ENCODE peak calls at places on chromosomes 11 and 22, in five cellular contexts. P, B, F, R and I are unnamed samples.

GRCh38 chr22:46619830-46620501 is at the start of gene GRAMD4:
- DNase-seq in P (no peak), F (peak), R (no peak), B (no peak), I (no peak)

GRCh38 chr11:36702330-36703054 is 104.5 kb upstream of the RAG2 start:
- DNase-seq in P (peak), R (no peak), B (no peak), F (no peak), I (peak)

GRCh38 chr11:9914064-9914463 is 250.2 kb downstream of the SWAP70 start:
- DNase-seq in P (no peak), F (no peak), B (no peak), R (no peak), I (no peak)

GRCh38 chr22:49047461-49047860 is 780.2 kb downstream of the BRD1 start:
- DNase-seq in R (no peak), P (peak), B (no peak), F (no peak), I (no peak)

GRCh38 chr11:85628771-85629341 is 463 bp downstream of the TMEM126B start:
- DNase-seq in B (no peak), R (no peak), P (no peak), F (no peak), I (no peak)

GRCh38 chr11:9206496-9206895 is 58.7 kb downstream of the DENND5A start:
- DNase-seq in R (no peak), F (no peak), B (no peak), P (no peak), I (no peak)

GRCh38 chr11:121967131-121967689 is 148.8 kb downstream of the BLID start:
- DNase-seq in F (no peak), R (no peak), B (no peak), P (no peak), I (no peak)

GRCh38 chr22:36155702-36156101 is 4.9 kb downstream of the APOL3 start:
- DNase-seq in P (no peak), R (no peak), B (peak), F (peak), I (no peak)

GRCh38 chr11:128884703-128885338 is 6.3 kb upstream of the KCNJ5 start:
- DNase-seq in R (peak), B (no peak), F (no peak), P (peak), I (peak)

GRCh38 chr11:61362542-61362875 is 335 bp downstream of the TMEM138 start:
- DNase-seq in B (no peak), F (no peak), R (peak), P (peak), I (peak)

GRCh38 chr11:118789501-118790356 is 1.2 kb downstream of the DDX6 start:
- DNase-seq in B (no peak), F (no peak), P (peak), R (peak), I (peak)

GRCh38 chr11:46528445-46529085 is 65.3 kb downstream of the AMBRA1 start:
- DNase-seq in R (no peak), F (no peak), P (no peak), B (no peak), I (no peak)

GRCh38 chr11:114057605-114058004 is 1.9 kb upstream of the ZBTB16 start:
- DNase-seq in B (no peak), R (no peak), P (no peak), F (no peak), I (no peak)

GRCh38 chr22:19942071-19942885 is 660 bp upstream of the TXNRD2 start:
- DNase-seq in R (no peak), P (no peak), B (no peak), F (peak), I (no peak)

GRCh38 chr11:1387521-1387920 is 2.2 kb upstream of the BRSK2 start:
- DNase-seq in B (no peak), P (no peak), F (peak), R (no peak), I (no peak)

GRCh38 chr22:35904752-35905151 is 123.9 kb downstream of the RBFOX2 start:
- DNase-seq in P (no peak), B (no peak), R (no peak), F (no peak), I (no peak)

GRCh38 chr11:95711162-95711944 is 78.2 kb downstream of the FAM76B start:
- DNase-seq in B (no peak), R (no peak), F (no peak), P (no peak), I (no peak)

GRCh38 chr11:95713428-95713827 is 76.2 kb downstream of the FAM76B start:
- DNase-seq in R (no peak), F (no peak), P (no peak), B (no peak), I (no peak)

GRCh38 chr11:95714853-95715776 is 74.5 kb downstream of the FAM76B start:
- DNase-seq in B (no peak), P (no peak), R (no peak), F (no peak), I (no peak)

GRCh38 chr11:95708681-95709080 is 80.9 kb downstream of the FAM76B start:
- DNase-seq in R (no peak), B (no peak), F (no peak), P (no peak), I (no peak)

DNA sequence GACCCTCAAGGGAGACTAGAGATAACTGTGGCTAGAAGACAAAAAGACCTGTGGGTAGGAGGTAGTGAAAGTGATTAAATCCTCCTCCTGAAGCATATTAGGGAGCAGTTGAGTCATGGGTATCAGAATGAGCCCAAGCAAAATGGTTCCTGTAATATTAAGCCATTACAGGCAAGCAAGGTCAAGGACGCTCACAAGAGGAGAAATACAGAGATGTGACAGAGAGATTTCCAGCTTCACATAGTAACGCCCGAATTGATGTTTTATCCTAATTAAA is 77.7 kb downstream of the FAM76B start:
- DNase-seq in P (no peak), B (no peak), F (no peak), R (no peak), I (no peak)
- H3K27ac ChIP-seq in P (no peak), B (no peak), F (no peak), R (no peak), I (no peak)

GRCh38 chr11:73187854-73188253 is 30.2 kb upstream of the P2RY2 start:
- DNase-seq in B (no peak), F (no peak), R (no peak), P (no peak), I (peak)
- H3K27ac ChIP-seq in B (peak), F (peak), R (no peak), P (no peak), I (peak)

GRCh38 chr22:31754813-31755212 is 994 bp downstream of the DEPDC5 start:
- DNase-seq in B (no peak), R (no peak), F (no peak), P (no peak), I (no peak)
- H3K27ac ChIP-seq in B (peak), R (no peak), F (peak), P (no peak), I (no peak)

GRCh38 chr22:32717337-32718240 is 83.9 kb upstream of the TIMP3 start:
- DNase-seq in R (no peak), P (no peak), F (peak), B (no peak), I (peak)
- H3K27ac ChIP-seq in R (no peak), P (no peak), F (peak), B (peak), I (peak)

GRCh38 chr22:40661661-40662060 is 17.6 kb upstream of the MCHR1 start:
- DNase-seq in R (no peak), F (no peak), P (no peak), B (no peak), I (no peak)

GRCh38 chr22:40660725-40661124 is 18.6 kb upstream of the MCHR1 start:
- DNase-seq in P (no peak), B (no peak), F (no peak), R (no peak), I (no peak)

GRCh38 chr22:40666151-40666848 is 13.0 kb upstream of the MCHR1 start:
- DNase-seq in R (no peak), F (peak), P (no peak), B (no peak), I (no peak)

GRCh38 chr22:40668611-40669390 is 10.5 kb upstream of the MCHR1 start:
- DNase-seq in F (no peak), B (no peak), P (peak), R (no peak), I (peak)

DNA sequence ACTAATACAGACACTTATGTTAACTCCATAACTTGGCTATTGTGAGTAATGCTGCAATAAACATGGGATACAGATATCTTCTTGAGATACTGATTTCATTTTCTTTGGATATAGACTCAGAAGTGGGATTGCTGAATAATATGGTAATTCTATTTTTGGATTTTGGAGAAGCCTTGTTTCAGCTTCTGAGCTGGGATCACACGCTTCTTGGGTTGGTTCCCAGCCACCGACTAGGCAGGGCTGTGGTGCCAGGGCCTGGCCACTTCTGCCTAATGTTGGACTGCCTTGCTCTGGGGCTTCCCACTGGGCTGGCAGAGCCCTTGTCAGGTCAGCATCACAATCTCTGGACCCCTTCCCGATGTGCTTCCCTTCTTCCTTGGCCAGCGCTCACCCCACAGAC is 14.0 kb upstream of the MCHR1 start:
- DNase-seq in F (peak), B (peak), R (no peak), P (no peak), I (no peak)
- H3K27ac ChIP-seq in F (peak), B (peak), R (no peak), P (peak), I (no peak)

GRCh38 chr11:123562166-123562565 is 92.3 kb downstream of the SCN3B start:
- DNase-seq in R (no peak), P (no peak), B (no peak), F (peak), I (no peak)
- H3K27ac ChIP-seq in R (no peak), P (no peak), B (no peak), F (peak), I (no peak)

GRCh38 chr11:70463478-70464255 is 65.3 kb downstream of the CTTN start:
- DNase-seq in P (no peak), R (no peak), F (no peak), B (no peak), I (no peak)
- H3K27ac ChIP-seq in P (no peak), R (no peak), F (no peak), B (no peak), I (no peak)

GRCh38 chr11:44761546-44761961 is 34.8 kb downstream of the TSPAN18 start:
- DNase-seq in R (no peak), F (no peak), B (peak), P (no peak), I (no peak)

GRCh38 chr11:44758996-44759395 is 32.2 kb downstream of the TSPAN18 start:
- DNase-seq in P (no peak), R (no peak), F (no peak), B (peak), I (no peak)

GRCh38 chr11:44759743-44760476 is 33.1 kb downstream of the TSPAN18 start:
- DNase-seq in B (peak), F (no peak), P (no peak), R (no peak), I (no peak)

GRCh38 chr11:44760477-44760872 is 33.7 kb downstream of the TSPAN18 start:
- DNase-seq in P (no peak), B (peak), R (no peak), F (no peak), I (no peak)

GRCh38 chr11:44760917-44761545 is 34.3 kb downstream of the TSPAN18 start:
- DNase-seq in F (peak), B (peak), R (no peak), P (peak), I (peak)
- H3K27ac ChIP-seq in F (peak), B (peak), R (no peak), P (no peak), I (no peak)

GRCh38 chr11:221998-222789 is 13.9 kb downstream of the SIRT3 start:
- DNase-seq in F (no peak), R (no peak), P (no peak), B (no peak), I (no peak)

GRCh38 chr11:221539-221938 is 14.0 kb downstream of the RIC8A start:
- DNase-seq in B (no peak), F (no peak), P (no peak), R (no peak), I (no peak)

GRCh38 chr11:224424-224823 is 11.7 kb downstream of the SIRT3 start:
- DNase-seq in R (no peak), F (no peak), B (no peak), P (no peak), I (no peak)

GRCh38 chr11:223921-224320 is 12.2 kb downstream of the SIRT3 start:
- DNase-seq in F (no peak), B (no peak), P (no peak), R (no peak), I (no peak)

GRCh38 chr11:223026-223789 is 12.9 kb downstream of the SIRT3 start:
- DNase-seq in B (no peak), P (no peak), R (no peak), F (no peak), I (no peak)
- H3K27ac ChIP-seq in B (peak), P (no peak), R (no peak), F (no peak), I (peak)